ENCODE peak calls at places on chromosomes 12 and 14, in four cellular contexts. One of them, this sample, is unnamed. For H3K36me3, the result is how much of the 10 kb centered on the place peaks cover.

GRCh38 chr12:72738811-72739210 is 466.6 kb downstream of the TRHDE start:
- DNase-seq in heart right ventricle: no peak
- DNase-seq in fibroblast of lung: no peak
- DNase-seq in SK-N-SH: no peak
- DNase-seq in this sample: no peak

GRCh38 chr14:34355584-34356266 is 106.3 kb downstream of the SPTSSA start:
- DNase-seq in heart right ventricle: no peak
- DNase-seq in fibroblast of lung: peak
- DNase-seq in SK-N-SH: peak
- DNase-seq in this sample: peak

GRCh38 chr12:53564941-53565340 is 57.7 kb upstream of the NPFF start:
- DNase-seq in fibroblast of lung: peak
- DNase-seq in SK-N-SH: no peak
- DNase-seq in heart right ventricle: no peak
- DNase-seq in this sample: no peak

GRCh38 chr14:68978550-68978911 is 571 bp downstream of the ACTN1 start:
- DNase-seq in fibroblast of lung: peak
- DNase-seq in heart right ventricle: peak
- DNase-seq in SK-N-SH: peak
- DNase-seq in this sample: no peak

GRCh38 chr14:39956372-39956771 is 524.1 kb upstream of the FBXO33 start:
- DNase-seq in fibroblast of lung: no peak
- DNase-seq in heart right ventricle: no peak
- DNase-seq in SK-N-SH: no peak
- DNase-seq in this sample: no peak

GRCh38 chr12:5864913-5865312 is 80.1 kb downstream of the ANO2 start:
- DNase-seq in heart right ventricle: no peak
- DNase-seq in SK-N-SH: no peak
- DNase-seq in fibroblast of lung: no peak
- DNase-seq in this sample: no peak

GRCh38 chr14:59428581-59429012 is 36.6 kb downstream of the GPR135 start:
- DNase-seq in heart right ventricle: no peak
- DNase-seq in fibroblast of lung: peak
- DNase-seq in SK-N-SH: no peak
- DNase-seq in this sample: no peak

GRCh38 chr14:106318700-106319099 is 792.3 kb downstream of the TMEM121 start:
- DNase-seq in heart right ventricle: no peak
- DNase-seq in fibroblast of lung: no peak
- DNase-seq in SK-N-SH: peak
- DNase-seq in this sample: no peak

GRCh38 chr14:91229743-91230200 is 14.7 kb downstream of the GPR68 start:
- DNase-seq in heart right ventricle: no peak
- DNase-seq in fibroblast of lung: no peak
- DNase-seq in SK-N-SH: no peak
- DNase-seq in this sample: no peak

GRCh38 chr12:84058136-84058535 is 854.5 kb downstream of the SLC6A15 start:
- DNase-seq in fibroblast of lung: no peak
- DNase-seq in SK-N-SH: no peak
- DNase-seq in heart right ventricle: no peak
- DNase-seq in this sample: no peak

GRCh38 chr12:66688836-66689439 is 10.1 kb upstream of the GRIP1 start:
- DNase-seq in heart right ventricle: peak
- DNase-seq in fibroblast of lung: peak
- DNase-seq in SK-N-SH: peak
- DNase-seq in this sample: no peak

GRCh38 chr14:21192447-21192822 is 36.6 kb upstream of the OR5AU1 start:
- DNase-seq in heart right ventricle: no peak
- DNase-seq in SK-N-SH: no peak
- DNase-seq in fibroblast of lung: no peak
- DNase-seq in this sample: no peak

GRCh38 chr12:92541024-92541423 is 161.8 kb upstream of the PLEKHG7 start:
- DNase-seq in heart right ventricle: no peak
- DNase-seq in SK-N-SH: no peak
- DNase-seq in fibroblast of lung: no peak
- DNase-seq in this sample: no peak

GRCh38 chr14:50347521-50347920 is 35.4 kb downstream of the DMAC2L start:
- DNase-seq in heart right ventricle: no peak
- DNase-seq in fibroblast of lung: peak
- DNase-seq in SK-N-SH: no peak
- DNase-seq in this sample: no peak

GRCh38 chr14:37945959-37946358 is 261.7 kb upstream of the SSTR1 start:
- DNase-seq in heart right ventricle: no peak
- DNase-seq in fibroblast of lung: no peak
- DNase-seq in SK-N-SH: no peak
- DNase-seq in this sample: no peak

GRCh38 chr12:53235164-53235563 is 3.2 kb upstream of the RARG start:
- DNase-seq in heart right ventricle: no peak
- DNase-seq in fibroblast of lung: no peak
- DNase-seq in SK-N-SH: no peak
- DNase-seq in this sample: no peak

GRCh38 chr14:44657688-44658388 is 150.8 kb upstream of the FSCB start:
- DNase-seq in SK-N-SH: no peak
- DNase-seq in fibroblast of lung: peak
- DNase-seq in heart right ventricle: no peak
- DNase-seq in this sample: no peak

GRCh38 chr14:99462211-99462610 is 18.4 kb downstream of the SETD3 start:
- DNase-seq in SK-N-SH: no peak
- DNase-seq in fibroblast of lung: no peak
- DNase-seq in heart right ventricle: no peak
- DNase-seq in this sample: no peak

GRCh38 chr14:90732142-90732541 is 84.1 kb downstream of the TTC7B start:
- DNase-seq in SK-N-SH: no peak
- DNase-seq in heart right ventricle: no peak
- DNase-seq in fibroblast of lung: no peak
- DNase-seq in this sample: no peak

GRCh38 chr14:77014004-77014604 is 14.4 kb downstream of the IRF2BPL start:
- DNase-seq in fibroblast of lung: no peak
- DNase-seq in heart right ventricle: peak
- DNase-seq in SK-N-SH: peak
- DNase-seq in this sample: peak

GRCh38 chr12:106179086-106179485 is 40.3 kb upstream of the NUAK1 start:
- DNase-seq in fibroblast of lung: no peak
- DNase-seq in heart right ventricle: no peak
- DNase-seq in SK-N-SH: no peak
- DNase-seq in this sample: no peak

GRCh38 chr12:97140355-97140754 is 233.3 kb downstream of the NEDD1 start:
- DNase-seq in SK-N-SH: no peak
- DNase-seq in fibroblast of lung: no peak
- DNase-seq in heart right ventricle: no peak
- DNase-seq in this sample: no peak

GRCh38 chr12:130932061-130932650 is 21.6 kb upstream of the ADGRD1 start:
- DNase-seq in fibroblast of lung: no peak
- DNase-seq in SK-N-SH: no peak
- DNase-seq in heart right ventricle: no peak
- DNase-seq in this sample: peak

GRCh38 chr12:46124848-46125619 is 134.7 kb upstream of the SCAF11 start:
- DNase-seq in SK-N-SH: peak
- DNase-seq in heart right ventricle: no peak
- DNase-seq in fibroblast of lung: peak
- DNase-seq in this sample: no peak
- H3K4me3 ChIP-seq in SK-N-SH: peak
- H3K4me3 ChIP-seq in heart right ventricle: peak
- H3K4me3 ChIP-seq in fibroblast of lung: peak
- H3K4me3 ChIP-seq in this sample: no peak

DNA sequence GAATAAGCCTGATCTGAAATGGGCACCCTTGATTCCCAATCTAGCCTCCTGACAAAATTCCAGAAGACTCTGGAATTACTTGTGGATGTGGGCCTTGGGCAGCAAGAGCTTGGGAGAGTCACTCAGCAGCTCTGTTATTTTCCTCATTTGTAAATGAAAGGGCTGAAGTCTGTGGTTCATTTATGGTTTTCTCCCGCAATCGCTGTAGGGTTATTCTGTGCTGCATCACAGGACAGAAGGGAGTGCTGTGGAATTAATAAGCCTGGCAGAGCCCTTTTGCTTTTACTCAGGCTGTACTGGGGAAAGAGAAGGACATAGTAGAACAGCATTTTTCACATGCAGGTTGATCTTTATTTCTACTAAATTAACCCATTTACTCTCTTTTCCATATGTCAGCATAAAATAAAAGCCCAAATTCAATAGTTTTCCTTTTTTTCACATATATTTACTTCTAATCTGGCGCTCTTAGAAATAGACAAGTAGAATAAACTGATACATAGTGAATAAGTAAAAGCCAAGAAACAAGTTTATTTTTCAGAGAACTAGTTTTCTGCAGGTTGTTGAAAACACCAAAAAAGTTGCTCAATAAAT is 49.2 kb downstream of the DUSP16 start:
- DNase-seq in fibroblast of lung: no peak
- DNase-seq in heart right ventricle: no peak
- DNase-seq in SK-N-SH: peak
- DNase-seq in this sample: no peak
- H3K36me3 ChIP-seq in fibroblast of lung: under half
- H3K36me3 ChIP-seq in heart right ventricle: under half
- H3K36me3 ChIP-seq in SK-N-SH: under half
- H3K36me3 ChIP-seq in this sample: under half

DNA sequence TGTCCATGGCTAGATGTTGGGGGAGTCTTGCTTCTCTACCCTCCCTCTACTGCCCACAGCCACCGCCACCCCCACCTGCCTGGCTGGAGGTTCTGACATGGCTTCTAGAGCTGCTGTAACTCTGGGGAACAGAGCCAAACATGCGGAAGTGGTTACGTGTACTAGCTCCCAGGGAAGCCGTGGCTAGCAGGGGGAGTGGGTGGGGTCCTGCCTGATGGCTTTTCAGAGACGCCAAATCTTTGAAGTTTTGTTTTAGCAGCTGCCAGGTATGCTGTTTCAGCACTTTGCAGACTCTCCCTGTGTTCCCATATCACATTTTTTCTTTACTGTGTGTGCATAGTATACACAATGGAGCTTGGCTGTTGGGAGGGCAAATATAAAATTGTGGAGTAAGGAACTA is 150.3 kb downstream of the TGFB3 start:
- DNase-seq in fibroblast of lung: peak
- DNase-seq in SK-N-SH: no peak
- DNase-seq in heart right ventricle: peak
- DNase-seq in this sample: no peak
- H3K4me3 ChIP-seq in fibroblast of lung: peak
- H3K4me3 ChIP-seq in SK-N-SH: no peak
- H3K4me3 ChIP-seq in heart right ventricle: no peak
- H3K4me3 ChIP-seq in this sample: no peak

GRCh38 chr14:103650213-103650612 is 21.2 kb downstream of the KLC1 start:
- DNase-seq in heart right ventricle: no peak
- DNase-seq in fibroblast of lung: no peak
- DNase-seq in SK-N-SH: no peak
- DNase-seq in this sample: no peak

GRCh38 chr14:103654619-103655018 is 25.6 kb downstream of the KLC1 start:
- DNase-seq in fibroblast of lung: no peak
- DNase-seq in heart right ventricle: no peak
- DNase-seq in SK-N-SH: no peak
- DNase-seq in this sample: no peak

GRCh38 chr14:103653802-103654201 is 24.8 kb downstream of the KLC1 start:
- DNase-seq in heart right ventricle: no peak
- DNase-seq in SK-N-SH: no peak
- DNase-seq in fibroblast of lung: no peak
- DNase-seq in this sample: no peak

GRCh38 chr14:103651585-103651984 is 22.6 kb downstream of the KLC1 start:
- DNase-seq in heart right ventricle: no peak
- DNase-seq in fibroblast of lung: no peak
- DNase-seq in SK-N-SH: no peak
- DNase-seq in this sample: no peak

DNA sequence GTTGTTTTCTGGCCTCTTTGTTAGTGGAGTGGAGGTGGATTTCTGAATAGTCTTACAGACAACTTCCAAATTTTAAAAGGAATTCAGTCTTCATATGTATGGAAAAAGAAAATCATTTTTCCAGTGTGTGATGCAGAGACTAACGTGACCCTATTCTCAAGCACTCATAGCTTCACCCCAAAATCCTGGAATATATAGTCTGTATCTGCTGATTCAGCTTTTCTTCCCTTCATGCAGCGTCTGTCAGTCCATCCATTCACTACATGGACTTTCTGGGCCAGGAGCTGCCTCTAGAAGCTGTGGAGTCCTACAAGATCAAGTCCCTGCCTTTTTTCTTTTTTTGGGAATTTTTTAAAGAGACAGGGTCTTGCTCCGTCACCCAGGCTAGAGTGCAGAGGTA is 23.8 kb downstream of the KLC1 start:
- DNase-seq in fibroblast of lung: no peak
- DNase-seq in heart right ventricle: no peak
- DNase-seq in SK-N-SH: no peak
- DNase-seq in this sample: no peak
- H3K36me3 ChIP-seq in fibroblast of lung: under half
- H3K36me3 ChIP-seq in heart right ventricle: under half
- H3K36me3 ChIP-seq in SK-N-SH: under half
- H3K36me3 ChIP-seq in this sample: under half

GRCh38 chr14:52706724-52707706 is at the start of gene PSMC6:
- DNase-seq in fibroblast of lung: peak
- DNase-seq in SK-N-SH: peak
- DNase-seq in heart right ventricle: peak
- DNase-seq in this sample: peak

GRCh38 chr14:52701223-52701622 is 5.8 kb upstream of the PSMC6 start:
- DNase-seq in heart right ventricle: no peak
- DNase-seq in SK-N-SH: no peak
- DNase-seq in fibroblast of lung: no peak
- DNase-seq in this sample: no peak

GRCh38 chr14:52703664-52704063 is 3.3 kb upstream of the PSMC6 start:
- DNase-seq in fibroblast of lung: no peak
- DNase-seq in heart right ventricle: no peak
- DNase-seq in SK-N-SH: no peak
- DNase-seq in this sample: no peak

GRCh38 chr14:52703225-52703624 is 3.8 kb upstream of the PSMC6 start:
- DNase-seq in fibroblast of lung: peak
- DNase-seq in SK-N-SH: no peak
- DNase-seq in heart right ventricle: no peak
- DNase-seq in this sample: peak

GRCh38 chr14:52706286-52706685 is 714 bp upstream of the PSMC6 start:
- DNase-seq in fibroblast of lung: peak
- DNase-seq in heart right ventricle: no peak
- DNase-seq in SK-N-SH: peak
- DNase-seq in this sample: no peak
- H3K4me3 ChIP-seq in fibroblast of lung: peak
- H3K4me3 ChIP-seq in heart right ventricle: peak
- H3K4me3 ChIP-seq in SK-N-SH: peak
- H3K4me3 ChIP-seq in this sample: peak

This sample was measured in right atrium auricular region.